ENCODE peak calls at places on chromosomes 5 and 9, in eight cellular contexts. A is kidney, X is tibial artery, D is bronchial epithelial cell, M is upper lobe of right lung, J is lower lobe of right lung, Z is stomach, O is GM23338. T is an unnamed sample.

GRCh38 chr5:176899946-176900782 is 1.0 kb upstream of the HK3 start:
- DNase-seq in A (no peak), X (no peak), D (no peak), M (no peak), J (no peak), Z (no peak), O (no peak), T (peak; percentile 51)

GRCh38 chr9:29150606-29151005 is 1577.3 kb upstream of the C9orf72 start:
- DNase-seq in A (no peak), X (no peak), D (peak; percentile 17), M (no peak), J (no peak), Z (no peak), O (no peak), T (no peak)

GRCh38 chr5:32027717-32028321 is 146.3 kb downstream of the GOLPH3 start:
- DNase-seq in A (no peak), X (peak; percentile 86), D (peak; percentile 96), M (no peak), J (no peak), Z (no peak), O (peak; percentile 68), T (peak; percentile 58)

GRCh38 chr9:11045589-11045988 is 432.8 kb upstream of the PTPRD start:
- DNase-seq in A (no peak), X (no peak), D (no peak), M (no peak), J (no peak), Z (no peak), O (peak; percentile 57), T (no peak)

GRCh38 chr9:106726070-106726815 is 136.7 kb upstream of the ZNF462 start:
- DNase-seq in A (no peak), X (no peak), D (no peak), M (no peak), J (no peak), Z (no peak), O (no peak), T (no peak)

GRCh38 chr9:14372437-14373318 is 58.7 kb upstream of the NFIB start:
- DNase-seq in A (no peak), X (no peak), D (peak; percentile 88), M (no peak), J (no peak), Z (no peak), O (peak; percentile 77), T (peak; percentile 88)

GRCh38 chr9:136259517-136259813 is 13.9 kb upstream of the QSOX2 start:
- DNase-seq in A (peak; percentile 64), X (no peak), D (no peak), M (no peak), J (no peak), Z (no peak), O (no peak), T (no peak)

GRCh38 chr5:7418276-7418675 is 22.3 kb downstream of the ADCY2 start:
- DNase-seq in A (no peak), X (no peak), D (no peak), M (no peak), J (no peak), Z (no peak), O (no peak), T (no peak)

GRCh38 chr5:55821731-55822512 is 29.2 kb upstream of the IL31RA start:
- DNase-seq in A (peak; percentile 80), X (no peak), D (peak; percentile 3), M (peak; percentile 70), J (peak; percentile 50), Z (peak; percentile 35), O (peak; percentile 62), T (peak; percentile 74)

GRCh38 chr5:75340714-75341478 is 3.9 kb downstream of the HMGCR start:
- DNase-seq in A (no peak), X (no peak), D (peak; percentile 99), M (no peak), J (no peak), Z (no peak), O (no peak), T (no peak)

GRCh38 chr5:72015103-72015548 is 92.1 kb upstream of the MAP1B start:
- DNase-seq in A (peak; percentile 64), X (no peak), D (peak; percentile 80), M (no peak), J (no peak), Z (no peak), O (no peak), T (no peak)

GRCh38 chr5:113020461-113021273 is 44.1 kb downstream of the DCP2 start:
- DNase-seq in A (no peak), X (no peak), D (peak; percentile 94), M (no peak), J (no peak), Z (no peak), O (no peak), T (no peak)

GRCh38 chr9:114397219-114397847 is 9.6 kb upstream of the AKNA start:
- DNase-seq in A (no peak), X (no peak), D (no peak), M (no peak), J (no peak), Z (no peak), O (peak; percentile 62), T (peak; percentile 40)

GRCh38 chr9:33619666-33620404 is 95.8 kb downstream of the ANKRD18B start:
- DNase-seq in A (no peak), X (no peak), D (peak; percentile 76), M (no peak), J (no peak), Z (no peak), O (peak; percentile 54), T (peak; percentile 10)

GRCh38 chr5:57495688-57496087 is 13.1 kb upstream of the ACTBL2 start:
- DNase-seq in A (no peak), X (no peak), D (no peak), M (no peak), J (no peak), Z (no peak), O (peak; percentile 11), T (no peak)

GRCh38 chr5:21142791-21143190 is 1154.8 kb upstream of the CDH18 start:
- DNase-seq in A (no peak), X (no peak), D (no peak), M (no peak), J (no peak), Z (no peak), O (no peak), T (no peak)

GRCh38 chr9:135242406-135242805 is 154.9 kb downstream of the OLFM1 start:
- DNase-seq in A (peak; percentile 41), X (no peak), D (no peak), M (peak; percentile 47), J (peak; percentile 21), Z (no peak), O (no peak), T (no peak)

GRCh38 chr5:74200560-74200959 is 440.0 kb downstream of the ENC1 start:
- DNase-seq in A (no peak), X (no peak), D (no peak), M (no peak), J (no peak), Z (no peak), O (no peak), T (no peak)

GRCh38 chr9:129322022-129322621 is 144.1 kb upstream of the IER5L start:
- DNase-seq in A (peak; percentile 74), X (peak; percentile 30), D (no peak), M (peak; percentile 58), J (no peak), Z (no peak), O (no peak), T (peak; percentile 52)

GRCh38 chr9:70382046-70382708 is 32.3 kb downstream of the KLF9 start:
- DNase-seq in A (no peak), X (no peak), D (no peak), M (no peak), J (no peak), Z (no peak), O (no peak), T (no peak)

DNA sequence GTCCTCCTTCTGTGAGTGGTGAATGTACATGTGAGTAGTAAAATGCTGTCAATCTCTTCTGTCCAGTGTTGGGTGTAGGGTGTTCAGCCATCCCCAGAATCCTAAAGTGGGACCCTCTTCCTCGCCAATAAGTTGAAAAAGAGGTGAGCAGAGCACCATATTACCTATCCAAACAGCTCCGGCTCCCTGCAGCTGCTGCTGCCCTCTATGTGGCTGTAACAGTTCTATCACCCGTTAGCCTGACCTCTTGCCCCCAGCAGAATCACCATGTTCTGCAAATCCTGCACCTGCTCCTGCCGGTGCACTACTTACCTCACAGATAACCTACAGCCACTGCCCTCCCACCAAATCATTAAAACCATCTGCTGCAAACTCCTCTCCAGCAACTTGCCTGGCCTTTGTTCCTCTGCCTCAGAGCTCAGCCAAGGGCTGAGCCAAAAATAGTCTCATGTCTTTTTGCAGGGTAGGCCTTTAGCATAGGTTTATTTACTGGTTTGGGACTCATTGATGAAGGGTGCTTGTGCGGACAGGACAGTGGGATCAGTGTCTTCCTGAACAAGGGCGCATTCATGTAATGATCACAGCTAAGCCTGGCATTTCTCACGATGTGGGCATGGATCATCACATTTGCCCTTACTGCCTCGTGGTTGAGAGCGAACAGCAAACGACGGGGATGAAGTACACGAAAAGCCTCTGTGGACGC is 49.6 kb upstream of the CCL21 start:
- DNase-seq in A (no peak), X (no peak), D (no peak), M (no peak), J (no peak), Z (no peak), O (no peak), T (peak; percentile 33)
- H3K36me3 ChIP-seq in A (no peaks in the 10 kb centered on the region), X (no peaks in the 10 kb centered on the region), D (no peaks in the 10 kb centered on the region), M (no peaks in the 10 kb centered on the region), J (no peaks in the 10 kb centered on the region), Z (no peaks in the 10 kb centered on the region), O (no peaks in the 10 kb centered on the region), T (no peaks in the 10 kb centered on the region)

GRCh38 chr9:133437753-133438531 is 15.8 kb downstream of the ADAMTS13 start:
- DNase-seq in A (peak; percentile 66), X (no peak), D (no peak), M (no peak), J (no peak), Z (no peak), O (peak; percentile 37), T (peak; percentile 82)
- TF ChIP-seq CTCF in A (peak; percentile 7), X (no peak), D (no peak), M (no peak), J (no peak), Z (no peak), O (peak; percentile 63), T (peak; percentile 71)

GRCh38 chr5:98880151-98880550 is 48.7 kb downstream of the CHD1 start:
- DNase-seq in A (no peak), X (no peak), D (peak; percentile 86), M (no peak), J (no peak), Z (no peak), O (no peak), T (no peak)

GRCh38 chr5:98872679-98873078 is 56.1 kb downstream of the CHD1 start:
- DNase-seq in A (no peak), X (no peak), D (peak; percentile 68), M (no peak), J (no peak), Z (no peak), O (no peak), T (no peak)

GRCh38 chr5:98880598-98880997 is 48.2 kb downstream of the CHD1 start:
- DNase-seq in A (no peak), X (no peak), D (peak; percentile 70), M (no peak), J (no peak), Z (no peak), O (no peak), T (no peak)

GRCh38 chr5:98877600-98877999 is 51.2 kb downstream of the CHD1 start:
- DNase-seq in A (no peak), X (no peak), D (no peak), M (no peak), J (no peak), Z (no peak), O (no peak), T (no peak)
- H3K36me3 ChIP-seq in A (peaks cover 58% of the 10 kb centered on the region), X (peaks cover 73% of the 10 kb centered on the region), D (peaks cover 4% of the 10 kb centered on the region), M (peaks cover 100% of the 10 kb centered on the region), J (peaks cover 100% of the 10 kb centered on the region), Z (peaks cover 95% of the 10 kb centered on the region), O (peaks cover 48% of the 10 kb centered on the region), T (peaks cover 96% of the 10 kb centered on the region)

GRCh38 chr9:84966876-84967830 is 297.6 kb downstream of the NTRK2 start:
- DNase-seq in A (no peak), X (no peak), D (no peak), M (no peak), J (no peak), Z (no peak), O (peak; percentile 89), T (peak; percentile 93)
- TF ChIP-seq CTCF in A (no peak), X (no peak), D (no peak), M (no peak), J (no peak), Z (no peak), O (peak; percentile 90), T (peak; percentile 91)